ENCODE peak calls at places on chromosomes 4 and X, in nine cellular contexts. E is fibroblast of lung; N is activated T-cell treated with anti-CD3 and anti-CD28 coated beads, Interleukin-2, amount 50 U/mL, for 72 hours; R is T1000; K is activated naive CD8-positive, alpha-beta T cell treated with anti-CD3 and anti-CD28 coated beads, Interleukin-2, amount 50 U/mL, for 16 hours; L is stimulated activated CD4-positive, alpha-beta T cell treated with anti-CD3 and anti-CD28 coated beads, Interleukin-4, amount 100 ng/mL, for 24 hours; Q is hypothalamus; S is kidney glomerular epithelial cell; C is heart left ventricle. H is an unnamed sample.

GRCh38 chrX:9650091-9650490 is 115.6 kb downstream of the GPR143 start:
- DNase-seq in Q (no peak), N (no peak), C (no peak), R (no peak), E (no peak), K (no peak), S (no peak), L (no peak), H (no peak)

GRCh38 chr4:82017680-82018079 is 356.1 kb downstream of the HNRNPD start:
- DNase-seq in E (peak; percentile 13), R (no peak), C (no peak), N (no peak), Q (no peak), S (peak; percentile 3), K (no peak), L (no peak), H (no peak)

GRCh38 chrX:46408553-46409407 is 136.4 kb downstream of the ZNF674 start:
- DNase-seq in C (peak; percentile 47), L (peak; percentile 72), Q (peak; percentile 49), S (peak; percentile 12), K (peak; percentile 25), E (peak; percentile 56), R (peak; percentile 24), N (peak; percentile 68), H (peak; percentile 75)

GRCh38 chrX:105820247-105820646 is 2.1 kb upstream of the NRK start:
- DNase-seq in R (no peak), S (no peak), L (no peak), C (no peak), K (no peak), Q (no peak), E (no peak), N (no peak), H (no peak)

GRCh38 chr4:121789470-121789869 is 11.7 kb upstream of the EXOSC9 start:
- DNase-seq in C (no peak), Q (no peak), R (no peak), K (no peak), E (peak; percentile 63), L (no peak), S (no peak), N (no peak), H (no peak)

GRCh38 chrX:39819921-39820849 is 277.6 kb downstream of the BCOR start:
- DNase-seq in S (no peak), R (no peak), L (peak; percentile 12), N (no peak), Q (no peak), K (no peak), E (no peak), C (no peak), H (peak; percentile 36)

GRCh38 chrX:118974908-118975671 is 672 bp downstream of the LONRF3 start:
- DNase-seq in Q (no peak), E (peak; percentile 10), R (no peak), K (no peak), N (peak; percentile 50), L (peak; percentile 48), S (no peak), C (peak; percentile 22), H (peak; percentile 55)

GRCh38 chr4:76078033-76078613 is 3.6 kb downstream of the ART3 start:
- DNase-seq in E (no peak), S (no peak), N (no peak), K (no peak), R (no peak), L (no peak), C (no peak), Q (no peak), H (no peak)

GRCh38 chrX:76987381-76987780 is 459.8 kb upstream of the FGF16 start:
- DNase-seq in S (no peak), N (no peak), L (no peak), Q (no peak), R (no peak), C (no peak), K (no peak), E (no peak), H (no peak)

GRCh38 chrX:47802589-47802988 is 34.1 kb upstream of the ZNF81 start:
- DNase-seq in E (no peak), L (no peak), N (no peak), C (no peak), K (no peak), Q (no peak), R (no peak), S (no peak), H (no peak)

GRCh38 chrX:26914232-26914631 is 548.9 kb downstream of the PPP4R3C start:
- DNase-seq in R (no peak), S (no peak), K (no peak), Q (no peak), C (no peak), N (no peak), E (peak; percentile 13), L (no peak), H (no peak)

GRCh38 chr4:4524364-4524763 is 17.5 kb downstream of the STX18 start:
- DNase-seq in Q (no peak), N (peak; percentile 2), C (no peak), K (no peak), E (no peak), R (no peak), S (no peak), L (peak; percentile 13), H (no peak)

GRCh38 chr4:163523791-163524365 is 29.4 kb downstream of the TMA16 start:
- DNase-seq in C (no peak), R (no peak), N (no peak), S (peak; percentile 49), L (no peak), E (no peak), K (no peak), Q (no peak), H (no peak)

GRCh38 chr4:110619001-110619350 is 3.9 kb downstream of the PITX2 start:
- DNase-seq in E (no peak), S (no peak), L (no peak), N (no peak), K (no peak), Q (no peak), C (no peak), R (no peak), H (no peak)

GRCh38 chrX:40290519-40290918 is 192.8 kb upstream of the BCOR start:
- DNase-seq in L (no peak), K (no peak), N (no peak), S (no peak), R (no peak), C (peak; percentile 25), Q (no peak), E (no peak), H (peak; percentile 40)

GRCh38 chrX:109709129-109709631 is 23.9 kb downstream of the ACSL4 start:
- DNase-seq in R (no peak), Q (no peak), S (peak; percentile 42), L (no peak), K (no peak), C (no peak), N (no peak), E (peak; percentile 72), H (no peak)

GRCh38 chrX:106481341-106481740 is 130.4 kb upstream of the RADX start:
- DNase-seq in R (peak; percentile 1), L (peak; percentile 54), E (peak; percentile 28), K (no peak), C (peak; percentile 19), S (peak; percentile 25), N (peak; percentile 41), Q (peak; percentile 24), H (no peak)

GRCh38 chrX:69876221-69876620 is 173.5 kb downstream of the AWAT2 start:
- DNase-seq in K (no peak), L (no peak), N (no peak), C (no peak), S (no peak), R (no peak), E (no peak), Q (no peak), H (no peak)

GRCh38 chrX:130916636-130917422 is 13.8 kb upstream of the ENOX2 start:
- DNase-seq in N (peak; percentile 42), E (peak; percentile 38), S (peak; percentile 3), K (no peak), L (peak; percentile 42), C (peak; percentile 22), Q (peak; percentile 21), R (no peak), H (no peak)

GRCh38 chr4:86822136-86822535 is 27.0 kb downstream of the SLC10A6 start:
- DNase-seq in E (peak; percentile 27), C (no peak), R (no peak), Q (no peak), S (no peak), K (no peak), L (no peak), N (no peak), H (no peak)

GRCh38 chr4:8307126-8307525 is 37.6 kb downstream of the HTRA3 start:
- DNase-seq in C (peak; percentile 14), E (no peak), N (no peak), S (no peak), R (no peak), L (no peak), Q (no peak), K (no peak), H (peak; percentile 37)

GRCh38 chrX:118189628-118190027 is 73.0 kb upstream of the KLHL13 start:
- DNase-seq in Q (no peak), E (no peak), L (no peak), K (no peak), S (no peak), C (peak; percentile 19), N (no peak), R (no peak), H (peak; percentile 40)

GRCh38 chr4:110501826-110502225 is 25.9 kb downstream of the ENPEP start:
- DNase-seq in S (no peak), K (no peak), L (no peak), R (no peak), C (no peak), N (no peak), Q (no peak), E (peak; percentile 71), H (no peak)

GRCh38 chr4:186934841-186935443 is 211.3 kb upstream of the FAT1 start:
- DNase-seq in C (no peak), L (no peak), N (no peak), S (no peak), Q (no peak), R (no peak), E (no peak), K (no peak), H (no peak)

GRCh38 chr4:29927895-29928294 is 792.3 kb upstream of the PCDH7 start:
- DNase-seq in S (no peak), L (no peak), E (no peak), K (no peak), N (no peak), Q (no peak), R (no peak), C (no peak), H (no peak)

GRCh38 chr4:41620594-41621256 is 82.8 kb downstream of the LIMCH1 start:
- DNase-seq in E (no peak), K (no peak), Q (no peak), L (no peak), S (peak; percentile 25), C (no peak), N (no peak), R (no peak), H (no peak)

GRCh38 chr4:175511861-175512260 is 300.2 kb downstream of the GPM6A start:
- DNase-seq in K (no peak), S (no peak), C (no peak), E (no peak), L (no peak), N (no peak), Q (no peak), R (no peak), H (no peak)

GRCh38 chrX:119410854-119411253 is 11.7 kb downstream of the SLC25A43 start:
- DNase-seq in R (no peak), E (no peak), L (no peak), C (no peak), K (no peak), N (no peak), S (no peak), Q (no peak), H (no peak)

GRCh38 chrX:19776753-19777152 is 110.6 kb downstream of the SH3KBP1 start:
- DNase-seq in L (peak; percentile 20), K (no peak), E (no peak), S (no peak), R (no peak), Q (no peak), C (no peak), N (peak; percentile 63), H (no peak)

GRCh38 chrX:45068555-45068954 is 132.1 kb downstream of the DIPK2B start:
- DNase-seq in S (no peak), C (no peak), N (no peak), K (no peak), R (no peak), E (no peak), L (no peak), Q (no peak), H (no peak)

GRCh38 chr4:174012135-174012923 is 271.1 kb downstream of the FBXO8 start:
- DNase-seq in N (no peak), E (no peak), Q (no peak), C (no peak), K (no peak), S (no peak), R (no peak), L (no peak), H (no peak)